ENCODE peak calls at places on chromosomes 3 and 15, in five cellular contexts. J, L, M, G and X are unnamed samples.

GRCh38 chr15:63699391-63699790 is 102.2 kb downstream of the FBXL22 start:
- DNase-seq in J (no peak), L (no peak), G (no peak), M (no peak), X (no peak)

GRCh38 chr15:32766101-32766500 is 48.3 kb downstream of the GREM1 start:
- DNase-seq in M (no peak), G (no peak), J (no peak), L (no peak), X (no peak)

GRCh38 chr3:46202476-46202875 is 5.6 kb downstream of the CCR1 start:
- DNase-seq in M (no peak), J (no peak), G (no peak), L (no peak), X (no peak)

GRCh38 chr3:141401584-141402475 is 33.5 kb downstream of the ZBTB38 start:
- DNase-seq in J (no peak), L (peak), M (no peak), G (no peak), X (peak)

GRCh38 chr15:37053070-37053653 is 47.2 kb downstream of the MEIS2 start:
- DNase-seq in M (no peak), G (no peak), L (no peak), J (no peak), X (no peak)

GRCh38 chr3:168364992-168365391 is 269.3 kb upstream of the GOLIM4 start:
- DNase-seq in L (no peak), J (no peak), G (no peak), M (no peak), X (no peak)

GRCh38 chr15:78046796-78047341 is 30.6 kb downstream of the TBC1D2B start:
- DNase-seq in G (no peak), L (no peak), J (no peak), M (no peak), X (no peak)

GRCh38 chr3:116669576-116669975 is 40.0 kb upstream of the TUSC7 start:
- DNase-seq in J (no peak), M (no peak), L (no peak), G (no peak), X (no peak)

GRCh38 chr3:182618085-182618732 is 175.1 kb upstream of the ATP11B start:
- DNase-seq in M (no peak), G (no peak), L (peak), J (peak), X (no peak)

GRCh38 chr3:39038165-39038564 is 13.6 kb downstream of the SCN11A start:
- DNase-seq in J (no peak), M (no peak), G (no peak), L (no peak), X (no peak)

GRCh38 chr15:40342421-40343313 is 1.9 kb upstream of the CCDC9B start:
- DNase-seq in J (no peak), L (no peak), M (no peak), G (no peak), X (no peak)

GRCh38 chr15:70490838-70491155 is 272.6 kb downstream of the UACA start:
- DNase-seq in J (no peak), G (no peak), M (no peak), L (no peak), X (no peak)

GRCh38 chr15:70777156-70777926 is 14.0 kb upstream of the UACA start:
- DNase-seq in L (no peak), M (no peak), G (no peak), J (no peak), X (no peak)

GRCh38 chr15:70582143-70582945 is 181.0 kb downstream of the UACA start:
- DNase-seq in L (no peak), J (no peak), M (no peak), G (no peak), X (no peak)

GRCh38 chr15:36643551-36643950 is 64.1 kb downstream of the CDIN1 start:
- DNase-seq in L (no peak), G (no peak), J (no peak), M (no peak), X (no peak)

GRCh38 chr3:105904683-105905320 is 36.0 kb upstream of the CBLB start:
- DNase-seq in M (no peak), L (no peak), G (no peak), J (no peak), X (no peak)

GRCh38 chr3:195251336-195252065 is 19.5 kb downstream of the XXYLT1 start:
- DNase-seq in L (no peak), M (no peak), J (no peak), G (no peak), X (no peak)

GRCh38 chr3:186921578-186921977 is 8.7 kb upstream of the ST6GAL1 start:
- DNase-seq in L (no peak), J (no peak), G (no peak), M (no peak), X (no peak)

GRCh38 chr3:68447885-68448284 is 484.5 kb downstream of the TAFA4 start:
- DNase-seq in J (no peak), M (no peak), L (no peak), G (no peak), X (no peak)

GRCh38 chr15:65421360-65422215 is 1.2 kb downstream of the IGDCC4 start:
- DNase-seq in L (no peak), J (no peak), G (peak), M (no peak), X (no peak)

GRCh38 chr15:74464216-74464615 is 3.3 kb upstream of the UBL7 start:
- DNase-seq in M (peak), J (no peak), G (no peak), L (no peak), X (no peak)

GRCh38 chr3:29465836-29466235 is 185.0 kb downstream of the RBMS3 start:
- DNase-seq in L (no peak), M (no peak), G (no peak), J (no peak), X (no peak)

GRCh38 chr3:1093216-1093615 is 392 bp downstream of the CNTN6 start:
- DNase-seq in L (no peak), M (no peak), G (no peak), J (no peak), X (no peak)

GRCh38 chr3:45368382-45368781 is 20.0 kb upstream of the LARS2 start:
- DNase-seq in M (no peak), J (no peak), L (no peak), G (no peak), X (no peak)

GRCh38 chr3:16614033-16615031 is 9.1 kb upstream of the DAZL start:
- DNase-seq in J (no peak), M (no peak), L (no peak), G (no peak), X (no peak)

GRCh38 chr3:5016218-5017161 is 37.3 kb downstream of the BHLHE40 start:
- DNase-seq in M (no peak), G (peak), J (peak), L (peak), X (no peak)

GRCh38 chr3:42153039-42153438 is 61.9 kb downstream of the TRAK1 start:
- DNase-seq in M (no peak), G (no peak), J (no peak), L (no peak), X (no peak)

GRCh38 chr3:134374791-134375541 is 719 bp upstream of the AMOTL2 start:
- DNase-seq in G (no peak), M (no peak), J (peak), L (peak), X (peak)

GRCh38 chr15:51917493-51917892 is 54.1 kb downstream of the LEO1 start:
- DNase-seq in L (peak), G (peak), J (peak), M (no peak), X (peak)

GRCh38 chr3:113536627-113537101 is 4.3 kb downstream of the SIDT1 start:
- DNase-seq in M (no peak), G (no peak), J (no peak), L (peak), X (no peak)

GRCh38 chr3:87052499-87053260 is 61.7 kb upstream of the VGLL3 start:
- DNase-seq in L (no peak), J (no peak), G (no peak), M (no peak), X (peak)

GRCh38 chr3:42504334-42505202 is 2.1 kb downstream of the VIPR1 start:
- DNase-seq in L (no peak), M (no peak), G (peak), J (no peak), X (peak)

GRCh38 chr15:62209322-62209721 is 44.2 kb upstream of the C2CD4B start:
- DNase-seq in J (no peak), L (no peak), M (no peak), G (no peak), X (no peak)

GRCh38 chr15:58475573-58476524 is 44.1 kb downstream of the LIPC start:
- DNase-seq in M (no peak), L (no peak), J (peak), G (no peak), X (no peak)

GRCh38 chr3:171192176-171192854 is 165.8 kb upstream of the SLC2A2 start:
- DNase-seq in L (peak), G (peak), M (no peak), J (no peak), X (no peak)

GRCh38 chr15:34280193-34280592 is 55.4 kb downstream of the EMC4 start:
- DNase-seq in L (no peak), M (no peak), J (no peak), G (no peak), X (no peak)

GRCh38 chr15:70093481-70094309 is 4.0 kb downstream of the TLE3 start:
- DNase-seq in J (no peak), M (no peak), L (no peak), G (no peak), X (no peak)

GRCh38 chr3:162544246-162544645 is 1047.6 kb downstream of the OTOL1 start:
- DNase-seq in L (no peak), M (no peak), J (no peak), G (no peak), X (no peak)

DNA sequence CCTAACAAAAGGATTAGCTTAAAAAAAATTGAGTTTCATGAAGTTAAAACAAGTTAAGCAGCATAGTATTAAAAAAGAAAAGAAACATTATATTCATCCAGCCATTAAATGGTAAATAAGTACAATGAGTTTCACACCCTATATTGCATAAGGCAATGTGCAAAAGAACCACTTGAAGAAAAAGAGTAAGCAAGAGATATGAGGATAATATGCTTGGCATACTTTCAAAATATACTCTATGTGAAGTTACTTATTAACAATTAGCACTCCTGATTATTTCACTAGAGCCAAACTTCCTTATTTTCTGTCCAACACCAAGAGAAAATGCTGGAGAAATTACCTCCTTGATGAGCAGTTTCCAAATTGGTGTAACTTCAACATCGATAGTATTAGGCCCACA is 63.7 kb downstream of the ATP13A4 start:
- DNase-seq in M (no peak), G (no peak), L (no peak), J (no peak), X (no peak)
- TF ChIP-seq CEBPB in M (no peak), G (no peak), L (no peak), J (no peak), X (no peak)

DNA sequence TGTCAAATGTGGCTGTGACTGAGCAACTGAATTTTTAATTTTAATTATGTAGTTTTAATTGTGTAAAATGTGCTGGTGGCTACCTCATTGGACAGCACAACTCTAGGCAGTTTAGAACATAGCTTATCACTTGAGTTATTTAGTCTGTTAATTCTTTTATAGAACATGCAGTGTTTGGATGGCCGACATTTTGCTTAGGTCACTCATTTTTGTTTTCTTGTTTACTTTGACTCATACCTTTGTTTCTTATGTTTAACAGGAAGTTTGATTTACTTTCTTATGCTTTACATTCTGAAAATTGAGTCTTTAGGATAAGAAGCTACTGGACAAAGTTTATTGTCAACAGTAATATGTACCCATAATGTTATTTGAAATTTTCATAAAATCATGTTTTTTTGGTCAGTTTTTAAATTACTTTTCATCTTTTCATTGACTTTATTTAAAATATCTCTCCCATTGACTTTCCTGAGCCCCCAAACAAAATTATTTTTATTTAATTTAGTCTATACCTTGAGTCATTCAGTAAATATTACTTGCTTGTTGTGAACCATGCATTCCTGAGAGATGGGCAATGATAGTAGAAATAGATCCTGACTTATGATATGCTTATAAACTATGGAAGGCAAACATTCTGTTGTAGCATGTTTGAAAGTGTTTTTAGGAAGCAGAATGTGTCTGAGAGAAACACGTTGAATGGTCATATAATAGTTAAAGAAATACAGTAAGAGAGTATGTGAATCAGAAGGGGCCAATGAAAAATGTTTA is 60.6 kb downstream of the TCF12 start:
- DNase-seq in L (peak), G (no peak), M (no peak), J (no peak), X (no peak)
- TF ChIP-seq MAX in L (no peak), G (no peak), M (no peak), J (no peak), X (no peak)

GRCh38 chr3:197791120-197792018 is at the start of gene LRCH3:
- DNase-seq in L (peak), M (no peak), G (peak), J (peak), X (peak)
- TF ChIP-seq EP300 in L (no peak), M (no peak), G (no peak), J (no peak), X (no peak)

GRCh38 chr3:149494022-149494758 is 19.7 kb downstream of the TM4SF4 start:
- DNase-seq in L (peak), G (peak), M (no peak), J (peak), X (peak)

GRCh38 chr3:149494759-149495580 is 20.5 kb downstream of the TM4SF4 start:
- DNase-seq in G (no peak), J (no peak), M (no peak), L (no peak), X (no peak)

GRCh38 chr3:149490260-149490971 is 15.9 kb downstream of the TM4SF4 start:
- DNase-seq in L (no peak), M (no peak), J (no peak), G (no peak), X (no peak)

GRCh38 chr3:149495581-149496125 is 21.2 kb downstream of the TM4SF4 start:
- DNase-seq in L (no peak), J (no peak), M (no peak), G (no peak), X (no peak)

DNA sequence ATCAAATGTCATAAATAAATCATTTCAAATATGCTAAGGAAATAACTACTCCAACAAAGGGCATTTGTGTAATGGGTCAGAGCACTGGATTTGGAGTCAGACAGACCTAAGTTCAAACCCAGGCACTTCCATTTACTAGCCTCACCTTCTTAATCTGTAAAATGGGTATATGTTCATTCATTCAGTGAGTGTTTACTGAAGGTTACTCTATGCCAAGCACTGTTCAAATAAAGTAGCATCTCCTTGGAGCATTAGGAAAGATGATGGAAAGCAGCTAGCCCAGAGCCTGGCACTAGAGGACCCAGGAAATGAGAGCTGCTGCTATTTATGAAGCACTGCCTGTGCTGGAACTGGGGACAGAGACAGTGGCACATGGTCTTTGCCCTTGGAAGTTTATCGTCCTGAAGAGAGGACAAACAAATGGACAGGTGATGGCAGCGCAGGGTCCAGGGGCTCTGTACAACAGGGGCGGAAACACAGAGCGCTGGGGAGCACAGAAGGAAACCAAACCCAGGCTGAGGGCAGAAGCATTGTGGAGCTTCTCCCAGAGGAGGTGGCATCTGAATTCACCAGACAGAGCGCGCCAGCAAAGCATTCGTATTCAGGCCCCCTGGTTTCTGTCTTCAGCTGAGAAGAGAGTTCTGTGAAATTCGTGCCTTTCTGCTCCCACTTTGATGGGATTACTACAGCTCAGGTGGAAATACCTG is 19.0 kb downstream of the TM4SF4 start:
- DNase-seq in J (peak), G (no peak), M (no peak), L (no peak), X (no peak)
- TF ChIP-seq CEBPB in J (no peak), G (no peak), M (no peak), L (no peak), X (no peak)

DNA sequence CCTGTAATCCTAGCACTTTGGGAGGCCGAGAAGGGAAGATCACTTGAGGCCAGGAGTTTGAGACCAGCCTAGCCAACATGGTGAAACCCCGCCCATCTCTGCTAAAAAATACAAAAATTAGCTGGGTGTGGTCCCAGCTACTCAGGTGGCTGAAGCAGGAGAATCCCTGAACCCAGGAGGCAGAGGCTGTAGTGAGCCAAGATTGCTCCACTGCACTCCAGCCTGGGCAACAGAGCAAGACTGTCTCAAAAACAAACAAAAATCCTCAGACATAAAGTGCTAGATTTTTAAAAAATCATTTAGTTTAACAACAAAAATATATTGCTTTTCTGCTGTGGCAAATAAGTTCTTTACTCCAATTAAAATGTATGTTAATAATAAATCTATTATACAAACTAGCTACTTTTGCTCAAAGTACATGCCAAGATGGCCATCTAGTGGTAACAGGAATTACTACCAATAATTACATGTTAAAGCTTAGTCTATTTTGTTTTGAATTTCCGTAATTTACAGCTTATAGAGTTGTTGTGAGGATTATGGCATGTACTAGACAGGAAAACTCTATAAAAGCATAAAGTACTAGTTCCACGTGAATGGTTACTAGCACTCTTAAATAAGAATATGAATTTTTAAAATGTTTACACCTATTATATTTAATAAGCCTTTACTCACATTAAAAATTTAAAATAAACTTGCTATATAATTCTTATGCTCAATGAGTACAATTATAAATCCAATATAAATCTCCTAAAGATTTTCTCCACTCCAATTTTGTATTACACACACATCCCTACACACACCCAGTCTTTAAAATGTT is 39.0 kb downstream of the GABPB1 start:
- DNase-seq in J (peak), M (no peak), G (peak), L (peak), X (no peak)
- TF ChIP-seq MAX in J (no peak), M (no peak), G (no peak), L (no peak), X (no peak)

DNA sequence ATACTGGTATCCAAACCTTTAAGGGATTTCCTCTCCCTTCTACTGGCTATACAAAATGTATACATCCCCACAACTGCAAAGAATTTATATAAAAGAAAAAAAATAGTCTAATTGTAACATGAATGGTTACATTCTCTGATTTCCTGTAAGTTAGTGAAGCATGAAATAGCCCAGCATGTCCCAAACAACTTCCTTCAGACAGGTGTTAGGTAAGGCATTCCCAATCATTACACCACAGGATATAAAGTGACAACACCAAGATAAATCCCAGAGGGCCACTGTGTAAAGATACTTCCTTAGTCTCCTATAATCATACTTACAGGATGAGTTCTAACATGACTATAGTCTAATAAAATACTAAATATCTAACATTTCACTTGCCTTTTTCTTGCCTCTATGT is 7.6 kb downstream of the CMTM6 start:
- DNase-seq in L (no peak), G (no peak), J (no peak), M (no peak), X (no peak)
- TF ChIP-seq EP300 in L (no peak), G (no peak), J (no peak), M (no peak), X (no peak)

DNA sequence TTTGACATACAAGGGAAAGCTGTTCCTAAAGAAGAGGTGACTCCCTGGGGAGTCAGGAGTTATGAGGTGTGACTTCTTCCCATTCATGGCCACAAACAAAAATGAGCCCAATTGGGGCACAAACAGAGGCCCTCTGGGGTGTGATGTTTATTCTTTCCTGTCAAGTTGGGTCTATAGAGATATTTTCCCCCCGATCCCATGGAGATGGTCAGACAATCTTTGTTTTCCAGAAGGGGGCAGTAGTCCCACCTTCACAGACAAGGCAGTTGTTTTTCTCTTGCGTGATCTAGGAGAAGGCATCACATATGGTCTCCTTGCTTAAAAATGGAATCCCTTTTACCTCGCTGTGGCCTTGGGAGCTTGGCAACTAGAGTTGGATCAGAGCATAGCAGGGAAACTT is 110.3 kb downstream of the MFSD1 start:
- DNase-seq in M (no peak), J (peak), G (no peak), L (peak), X (no peak)
- TF ChIP-seq CEBPB in M (no peak), J (no peak), G (no peak), L (no peak), X (no peak)